ENCODE peak calls at places on chromosomes 1 and 21, in four cellular contexts. X is HEK293T, J is K562, T is HepG2. M is an unnamed sample.

GRCh38 chr1:17212487-17213121 is 7.7 kb downstream of the PADI1 start:
- DNase-seq in X (peak; percentile 57), J (no peak), T (no peak), M (no peak)

GRCh38 chr1:18636762-18637552 is 6.3 kb downstream of the PAX7 start:
- DNase-seq in X (no peak), J (no peak), T (no peak), M (peak; percentile 64)

GRCh38 chr1:31771891-31772668 is 7.9 kb upstream of the ADGRB2 start:
- DNase-seq in J (no peak), X (no peak), T (no peak), M (no peak)

GRCh38 chr1:202807926-202808757 is at the start of gene KDM5B:
- DNase-seq in J (peak; percentile 85), T (peak; percentile 7), X (peak; percentile 76), M (peak; percentile 76)

GRCh38 chr1:221174598-221174997 is 295.4 kb downstream of the HLX start:
- DNase-seq in T (no peak), J (no peak), X (peak; percentile 21), M (peak; percentile 38)

GRCh38 chr21:36147891-36148290 is 8.7 kb upstream of the DOP1B start:
- DNase-seq in J (no peak), X (no peak), T (no peak), M (no peak)

GRCh38 chr1:235582130-235582529 is 67.5 kb downstream of the GNG4 start:
- DNase-seq in X (no peak), T (no peak), J (no peak), M (no peak)

GRCh38 chr1:222455188-222455879 is 92.6 kb downstream of the HHIPL2 start:
- DNase-seq in X (peak; percentile 84), J (peak; percentile 87), T (peak; percentile 47), M (peak; percentile 87)

GRCh38 chr1:18949689-18950414 is 6.6 kb downstream of the IFFO2 start:
- DNase-seq in J (no peak), T (peak; percentile 48), X (no peak), M (peak; percentile 46)

GRCh38 chr1:186782791-186783190 is 46.0 kb upstream of the PLA2G4A start:
- DNase-seq in T (no peak), X (no peak), J (no peak), M (no peak)

GRCh38 chr1:16720403-16721223 is 19.7 kb upstream of the RNU1-4 start:
- DNase-seq in T (no peak), X (peak; percentile 9), J (peak; percentile 24), M (no peak)

GRCh38 chr1:147539122-147539575 is 2.2 kb upstream of the BCL9 start:
- DNase-seq in T (peak; percentile 77), X (no peak), J (peak; percentile 19), M (no peak)

GRCh38 chr1:241208910-241209414 is 148.0 kb downstream of the RGS7 start:
- DNase-seq in J (no peak), T (no peak), X (no peak), M (no peak)

GRCh38 chr1:97930472-97930871 is 9.6 kb upstream of the DPYD start:
- DNase-seq in J (no peak), X (no peak), T (peak; percentile 12), M (no peak)

GRCh38 chr1:201917362-201918033 is 28.8 kb downstream of the SHISA4 start:
- DNase-seq in T (no peak), J (peak; percentile 45), X (no peak), M (no peak)

GRCh38 chr1:92504751-92505692 is 18.3 kb upstream of the GFI1 start:
- DNase-seq in T (peak; percentile 97), X (no peak), J (no peak), M (no peak)

GRCh38 chr1:108000620-108001105 is 35.7 kb upstream of the VAV3 start:
- DNase-seq in J (no peak), T (peak; percentile 11), X (no peak), M (no peak)

GRCh38 chr1:175463856-175464255 is 271.3 kb upstream of the KIAA0040 start:
- DNase-seq in X (no peak), T (no peak), J (no peak), M (no peak)

GRCh38 chr1:54581621-54582035 is 33.6 kb downstream of the ACOT11 start:
- DNase-seq in X (no peak), J (no peak), T (peak; percentile 47), M (no peak)

GRCh38 chr1:155973723-155974122 is 4.6 kb downstream of the ARHGEF2 start:
- DNase-seq in T (no peak), X (no peak), J (no peak), M (no peak)

GRCh38 chr1:66464356-66464755 is 69.6 kb upstream of the SGIP1 start:
- DNase-seq in X (no peak), T (no peak), J (no peak), M (no peak)

GRCh38 chr1:8031176-8031785 is 5.2 kb upstream of the ERRFI1 start:
- DNase-seq in J (no peak), T (no peak), X (no peak), M (no peak)

GRCh38 chr1:228734881-228735801 is at the start of gene RHOU:
- DNase-seq in J (no peak), T (peak; percentile 20), X (peak; percentile 90), M (peak; percentile 63)

GRCh38 chr1:220221670-220222069 is 50.6 kb downstream of the RAB3GAP2 start:
- DNase-seq in X (no peak), J (no peak), T (no peak), M (no peak)

GRCh38 chr1:77511440-77511840 is 171.0 kb downstream of the ZZZ3 start:
- DNase-seq in X (no peak), J (no peak), T (no peak), M (no peak)

GRCh38 chr1:156750932-156751723 is at the start of gene HDGF:
- DNase-seq in T (no peak), J (peak; percentile 64), X (peak; percentile 48), M (peak; percentile 70)

GRCh38 chr1:202018476-202019234 is 8.3 kb downstream of the ELF3 start:
- DNase-seq in T (peak; percentile 85), X (no peak), J (peak; percentile 93), M (no peak)

GRCh38 chr1:7250176-7250575 is 464.9 kb downstream of the CAMTA1 start:
- DNase-seq in X (no peak), T (no peak), J (no peak), M (no peak)

GRCh38 chr1:156126701-156127534 is 12.4 kb downstream of the LMNA start:
- DNase-seq in X (no peak), T (no peak), J (no peak), M (no peak)

GRCh38 chr1:24901791-24902470 is 28.1 kb downstream of the RUNX3 start:
- DNase-seq in J (no peak), X (no peak), T (no peak), M (no peak)

GRCh38 chr1:10754571-10755329 is 41.7 kb downstream of the CASZ1 start:
- DNase-seq in X (no peak), T (no peak), J (no peak), M (no peak)

GRCh38 chr1:176795929-176796328 is 333.0 kb downstream of the PAPPA2 start:
- DNase-seq in X (no peak), T (no peak), J (no peak), M (no peak)

DNA sequence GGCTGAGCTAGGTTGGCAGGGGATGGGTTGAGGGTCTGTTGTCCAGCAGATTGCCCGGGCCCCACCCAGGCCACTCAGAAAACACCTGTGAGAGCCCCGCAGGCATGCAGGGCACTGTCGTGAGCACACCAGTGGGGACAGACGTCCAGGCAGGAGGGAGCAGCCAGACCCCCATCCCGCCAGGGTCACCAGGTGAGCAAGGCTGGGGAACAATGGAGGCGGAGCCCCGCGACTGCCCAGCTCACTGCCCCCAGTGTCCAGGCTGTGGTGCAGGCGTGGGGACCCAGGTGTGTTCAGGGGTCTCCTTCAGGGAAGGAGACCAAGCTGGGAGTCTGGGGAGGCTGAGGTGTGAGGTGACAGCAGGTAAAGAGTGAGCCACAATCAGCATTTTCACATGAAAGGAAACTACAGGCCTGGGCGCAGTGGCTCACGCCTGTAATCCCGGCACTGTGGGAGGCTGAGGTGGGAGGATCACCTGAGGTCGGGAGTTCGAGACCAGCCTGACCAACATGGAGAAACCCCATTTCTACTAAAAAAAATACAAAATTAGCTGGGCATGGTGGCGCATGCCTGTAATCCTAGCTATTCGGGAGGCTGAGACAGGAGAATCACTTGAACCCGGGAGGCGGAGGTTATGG is 9.4 kb upstream of the SAMD11 start:
- DNase-seq in J (no peak), T (no peak), X (no peak), M (no peak)
- TF ChIP-seq ELF4 in J (no peak), T (no peak), X (no peak), M (no peak)

GRCh38 chr1:57302812-57303607 is 120.8 kb downstream of the DAB1 start:
- DNase-seq in X (no peak), J (no peak), T (no peak), M (no peak)
- TF ChIP-seq ELF4 in X (no peak), J (no peak), T (no peak), M (no peak)

DNA sequence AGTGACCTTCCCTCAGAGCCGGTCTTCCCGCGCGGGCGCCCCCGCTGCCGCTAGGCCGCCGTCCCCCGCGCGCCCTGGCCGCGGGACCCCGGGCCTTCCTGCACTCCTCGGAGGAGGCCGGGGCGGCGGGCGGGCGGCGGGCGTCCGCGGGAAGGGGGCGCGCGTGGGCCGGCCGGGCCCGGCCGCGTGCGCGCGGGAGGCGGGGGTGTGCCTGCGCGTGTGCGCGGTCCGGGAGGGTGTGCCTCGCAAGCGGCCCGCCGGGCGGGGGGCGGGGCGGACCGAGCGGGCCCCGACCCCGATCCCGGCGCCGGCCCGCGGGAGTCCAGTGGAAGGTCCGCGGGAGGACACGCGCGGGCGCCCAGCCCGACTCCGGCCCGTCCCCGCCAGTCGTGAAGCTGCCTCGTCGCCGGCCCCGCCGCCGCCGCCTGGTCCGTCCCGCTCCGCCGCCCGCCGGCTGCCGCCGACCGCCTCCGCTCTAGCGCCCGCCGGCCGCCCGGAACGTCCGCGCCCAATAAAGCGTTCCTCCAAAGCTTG is 438 bp downstream of the MRPS6 start:
- DNase-seq in J (peak; percentile 89), T (no peak), X (peak; percentile 50), M (peak; percentile 29)
- TF ChIP-seq ELF4 in J (no peak), T (no peak), X (no peak), M (no peak)

GRCh38 chr1:62247391-62248168 is 52.9 kb downstream of the L1TD1 start:
- DNase-seq in J (no peak), X (no peak), T (no peak), M (peak; percentile 38)
- TF ChIP-seq ELF4 in J (no peak), X (no peak), T (no peak), M (no peak)

GRCh38 chr1:178064191-178064821 is 29.6 kb upstream of the RASAL2 start:
- DNase-seq in J (no peak), T (no peak), X (no peak), M (no peak)

GRCh38 chr1:178060789-178061556 is 32.9 kb upstream of the RASAL2 start:
- DNase-seq in X (no peak), J (no peak), T (peak; percentile 43), M (peak; percentile 25)

GRCh38 chr1:178061632-178062031 is 32.3 kb upstream of the RASAL2 start:
- DNase-seq in T (no peak), J (no peak), X (no peak), M (no peak)

GRCh38 chr1:178066904-178067531 is 26.9 kb upstream of the RASAL2 start:
- DNase-seq in J (no peak), T (no peak), X (no peak), M (no peak)

DNA sequence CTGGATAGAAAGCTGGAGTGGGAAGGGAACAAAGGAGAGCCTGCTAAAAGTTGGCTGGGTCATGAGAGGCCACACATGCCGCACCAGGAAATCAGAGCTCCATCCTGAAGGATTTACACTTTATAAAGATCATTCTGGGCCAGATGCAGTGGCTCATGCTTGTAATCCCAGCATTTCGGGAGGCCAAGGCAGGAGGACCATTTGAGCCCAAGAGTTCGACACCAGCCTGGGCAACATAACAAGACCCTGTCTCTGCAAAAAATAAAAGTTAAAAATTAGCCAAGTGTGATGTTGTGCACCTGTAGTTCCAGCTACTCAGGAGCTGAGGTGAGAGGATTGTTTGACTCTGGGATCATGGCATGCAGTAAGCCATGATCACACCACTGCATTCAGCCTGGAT is 28.7 kb upstream of the RASAL2 start:
- DNase-seq in J (no peak), T (no peak), X (no peak), M (no peak)
- TF ChIP-seq ELF4 in J (no peak), T (no peak), X (no peak), M (no peak)

M was measured in WTC11.